ENCODE peak calls at places on chromosomes 12 and 14, in seven cellular contexts. One of them, this sample, is unnamed.

GRCh38 chr12:100675432-100675831 is 101.9 kb downstream of the GAS2L3 start:
- DNase-seq in H7: no peak
- DNase-seq in neural crest cell: no peak
- DNase-seq in NAMALWA: peak; percentile 8
- DNase-seq in WERI-Rb-1: no peak
- DNase-seq in hippocampal formation: peak; percentile 4
- DNase-seq in CD8-positive, alpha-beta T cell: no peak
- DNase-seq in this sample: no peak

GRCh38 chr14:69101331-69101826 is 51.5 kb downstream of the DCAF5 start:
- DNase-seq in neural crest cell: no peak
- DNase-seq in H7: peak; percentile 8
- DNase-seq in CD8-positive, alpha-beta T cell: no peak
- DNase-seq in NAMALWA: peak; percentile 11
- DNase-seq in hippocampal formation: no peak
- DNase-seq in WERI-Rb-1: no peak
- DNase-seq in this sample: no peak

GRCh38 chr12:109710279-109710746 is 3.3 kb upstream of the FAM222A start:
- DNase-seq in WERI-Rb-1: no peak
- DNase-seq in neural crest cell: no peak
- DNase-seq in H7: no peak
- DNase-seq in NAMALWA: no peak
- DNase-seq in hippocampal formation: no peak
- DNase-seq in CD8-positive, alpha-beta T cell: no peak
- DNase-seq in this sample: no peak

GRCh38 chr12:6391013-6391412 is 7.1 kb downstream of the LTBR start:
- DNase-seq in CD8-positive, alpha-beta T cell: no peak
- DNase-seq in WERI-Rb-1: no peak
- DNase-seq in hippocampal formation: no peak
- DNase-seq in H7: peak; percentile 37
- DNase-seq in NAMALWA: no peak
- DNase-seq in neural crest cell: no peak
- DNase-seq in this sample: no peak

GRCh38 chr12:33536431-33536830 is 96.8 kb upstream of the SYT10 start:
- DNase-seq in neural crest cell: no peak
- DNase-seq in hippocampal formation: no peak
- DNase-seq in NAMALWA: no peak
- DNase-seq in WERI-Rb-1: no peak
- DNase-seq in CD8-positive, alpha-beta T cell: no peak
- DNase-seq in H7: no peak
- DNase-seq in this sample: no peak

GRCh38 chr12:47707905-47708543 is 2.2 kb upstream of the RPAP3 start:
- DNase-seq in H7: no peak
- DNase-seq in hippocampal formation: no peak
- DNase-seq in WERI-Rb-1: no peak
- DNase-seq in CD8-positive, alpha-beta T cell: no peak
- DNase-seq in neural crest cell: no peak
- DNase-seq in NAMALWA: peak; percentile 25
- DNase-seq in this sample: no peak

GRCh38 chr12:52037248-52037861 is 13.9 kb upstream of the NR4A1 start:
- DNase-seq in WERI-Rb-1: peak; percentile 47
- DNase-seq in hippocampal formation: no peak
- DNase-seq in neural crest cell: no peak
- DNase-seq in CD8-positive, alpha-beta T cell: no peak
- DNase-seq in H7: peak; percentile 87
- DNase-seq in NAMALWA: no peak
- DNase-seq in this sample: peak; percentile 57

GRCh38 chr12:78703820-78704525 is 160.6 kb upstream of the SYT1 start:
- DNase-seq in neural crest cell: no peak
- DNase-seq in WERI-Rb-1: no peak
- DNase-seq in CD8-positive, alpha-beta T cell: no peak
- DNase-seq in hippocampal formation: no peak
- DNase-seq in NAMALWA: no peak
- DNase-seq in H7: no peak
- DNase-seq in this sample: no peak

GRCh38 chr12:39368096-39368495 is 74.8 kb downstream of the KIF21A start:
- DNase-seq in hippocampal formation: no peak
- DNase-seq in NAMALWA: no peak
- DNase-seq in WERI-Rb-1: no peak
- DNase-seq in H7: no peak
- DNase-seq in CD8-positive, alpha-beta T cell: no peak
- DNase-seq in neural crest cell: no peak
- DNase-seq in this sample: no peak

GRCh38 chr12:57300961-57301584 is 50.1 kb upstream of the STAC3 start:
- DNase-seq in hippocampal formation: no peak
- DNase-seq in WERI-Rb-1: no peak
- DNase-seq in H7: no peak
- DNase-seq in CD8-positive, alpha-beta T cell: no peak
- DNase-seq in NAMALWA: no peak
- DNase-seq in neural crest cell: no peak
- DNase-seq in this sample: no peak

GRCh38 chr12:68579254-68579653 is 31.4 kb upstream of the RAP1B start:
- DNase-seq in CD8-positive, alpha-beta T cell: no peak
- DNase-seq in WERI-Rb-1: no peak
- DNase-seq in H7: no peak
- DNase-seq in neural crest cell: no peak
- DNase-seq in NAMALWA: no peak
- DNase-seq in hippocampal formation: no peak
- DNase-seq in this sample: no peak

GRCh38 chr12:68959457-68960161 is 26.6 kb upstream of the CPM start:
- DNase-seq in WERI-Rb-1: no peak
- DNase-seq in CD8-positive, alpha-beta T cell: no peak
- DNase-seq in hippocampal formation: peak; percentile 42
- DNase-seq in H7: no peak
- DNase-seq in neural crest cell: no peak
- DNase-seq in NAMALWA: no peak
- DNase-seq in this sample: no peak

GRCh38 chr12:124913474-124914391 is 717 bp downstream of the UBC start:
- DNase-seq in NAMALWA: peak; percentile 90
- DNase-seq in H7: peak; percentile 71
- DNase-seq in neural crest cell: peak; percentile 48
- DNase-seq in hippocampal formation: no peak
- DNase-seq in CD8-positive, alpha-beta T cell: peak; percentile 94
- DNase-seq in WERI-Rb-1: peak; percentile 91
- DNase-seq in this sample: peak; percentile 81

GRCh38 chr14:23146423-23146910 is 27.4 kb upstream of the CEBPE start:
- DNase-seq in neural crest cell: no peak
- DNase-seq in NAMALWA: no peak
- DNase-seq in hippocampal formation: no peak
- DNase-seq in WERI-Rb-1: no peak
- DNase-seq in CD8-positive, alpha-beta T cell: no peak
- DNase-seq in H7: peak; percentile 20
- DNase-seq in this sample: no peak

GRCh38 chr12:6927999-6928702 is 392 bp downstream of the ATN1 start:
- DNase-seq in CD8-positive, alpha-beta T cell: no peak
- DNase-seq in hippocampal formation: no peak
- DNase-seq in H7: peak; percentile 85
- DNase-seq in WERI-Rb-1: no peak
- DNase-seq in neural crest cell: no peak
- DNase-seq in NAMALWA: no peak
- DNase-seq in this sample: no peak

GRCh38 chr14:75323571-75323970 is 44.9 kb downstream of the FOS start:
- DNase-seq in CD8-positive, alpha-beta T cell: no peak
- DNase-seq in hippocampal formation: no peak
- DNase-seq in WERI-Rb-1: no peak
- DNase-seq in H7: no peak
- DNase-seq in NAMALWA: no peak
- DNase-seq in neural crest cell: no peak
- DNase-seq in this sample: no peak

GRCh38 chr12:101779626-101780025 is 40.4 kb upstream of the SYCP3 start:
- DNase-seq in neural crest cell: no peak
- DNase-seq in CD8-positive, alpha-beta T cell: no peak
- DNase-seq in WERI-Rb-1: no peak
- DNase-seq in NAMALWA: no peak
- DNase-seq in hippocampal formation: no peak
- DNase-seq in H7: no peak
- DNase-seq in this sample: no peak

GRCh38 chr14:98741523-98741922 is 530.5 kb downstream of the BCL11B start:
- DNase-seq in hippocampal formation: no peak
- DNase-seq in WERI-Rb-1: no peak
- DNase-seq in NAMALWA: no peak
- DNase-seq in neural crest cell: no peak
- DNase-seq in CD8-positive, alpha-beta T cell: no peak
- DNase-seq in H7: no peak
- DNase-seq in this sample: no peak

GRCh38 chr12:5497329-5498058 is 65.6 kb downstream of the NTF3 start:
- DNase-seq in WERI-Rb-1: no peak
- DNase-seq in hippocampal formation: no peak
- DNase-seq in CD8-positive, alpha-beta T cell: no peak
- DNase-seq in neural crest cell: no peak
- DNase-seq in NAMALWA: no peak
- DNase-seq in H7: no peak
- DNase-seq in this sample: no peak

GRCh38 chr14:64444140-64444539 is 21.2 kb upstream of the AKAP5 start:
- DNase-seq in WERI-Rb-1: no peak
- DNase-seq in NAMALWA: no peak
- DNase-seq in neural crest cell: no peak
- DNase-seq in H7: no peak
- DNase-seq in hippocampal formation: no peak
- DNase-seq in CD8-positive, alpha-beta T cell: no peak
- DNase-seq in this sample: no peak

GRCh38 chr12:115802767-115803166 is 474.7 kb downstream of the MED13L start:
- DNase-seq in neural crest cell: no peak
- DNase-seq in H7: no peak
- DNase-seq in NAMALWA: no peak
- DNase-seq in hippocampal formation: no peak
- DNase-seq in CD8-positive, alpha-beta T cell: no peak
- DNase-seq in WERI-Rb-1: no peak
- DNase-seq in this sample: no peak

GRCh38 chr12:617304-617915 is 45.8 kb downstream of the NINJ2 start:
- DNase-seq in hippocampal formation: no peak
- DNase-seq in neural crest cell: no peak
- DNase-seq in H7: no peak
- DNase-seq in NAMALWA: no peak
- DNase-seq in WERI-Rb-1: no peak
- DNase-seq in CD8-positive, alpha-beta T cell: no peak
- DNase-seq in this sample: peak; percentile 58